ENCODE peak calls at places on chromosomes 5 and 9, in six cellular contexts. X, F, U, Y, T and K are unnamed samples.

GRCh38 chr5:168114444-168115017 is 176.9 kb upstream of the WWC1 start:
- DNase-seq in X (peak; percentile 66), F (peak; percentile 74), U (no peak), Y (peak; percentile 70), T (peak; percentile 82), K (peak; percentile 25)

GRCh38 chr9:93463638-93464248 is 10.4 kb upstream of the FAM120AOS start:
- DNase-seq in X (no peak), F (no peak), U (no peak), Y (no peak), T (no peak), K (no peak)

GRCh38 chr5:73964352-73964751 is 338.4 kb downstream of the ARHGEF28 start:
- DNase-seq in X (no peak), F (no peak), U (no peak), Y (no peak), T (no peak), K (no peak)

GRCh38 chr9:124320062-124320973 is 62.6 kb downstream of the NEK6 start:
- DNase-seq in X (peak; percentile 80), F (peak; percentile 90), U (peak; percentile 86), Y (peak; percentile 91), T (peak; percentile 75), K (peak; percentile 70)

GRCh38 chr5:172692451-172692850 is 51.4 kb downstream of the NEURL1B start:
- DNase-seq in X (no peak), F (no peak), U (peak; percentile 30), Y (no peak), T (no peak), K (no peak)

GRCh38 chr5:66171349-66172344 is 27.5 kb downstream of the SREK1 start:
- DNase-seq in X (peak; percentile 61), F (peak; percentile 51), U (no peak), Y (peak; percentile 36), T (peak; percentile 11), K (peak; percentile 36)

GRCh38 chr5:154077692-154078091 is 38.9 kb downstream of the MFAP3 start:
- DNase-seq in X (no peak), F (peak; percentile 28), U (no peak), Y (no peak), T (no peak), K (peak; percentile 10)

GRCh38 chr9:125133403-125134316 is 9.7 kb downstream of the SCAI start:
- DNase-seq in X (no peak), F (no peak), U (no peak), Y (no peak), T (no peak), K (no peak)

GRCh38 chr9:38388283-38389223 is 3.9 kb upstream of the ALDH1B1 start:
- DNase-seq in X (no peak), F (no peak), U (no peak), Y (no peak), T (no peak), K (no peak)

GRCh38 chr5:110218994-110219393 is 507.5 kb downstream of the TMEM232 start:
- DNase-seq in X (no peak), F (no peak), U (no peak), Y (no peak), T (no peak), K (no peak)

GRCh38 chr5:2659071-2659470 is 92.4 kb downstream of the IRX2 start:
- DNase-seq in X (no peak), F (no peak), U (no peak), Y (no peak), T (no peak), K (no peak)

GRCh38 chr9:4704129-4704528 is 24.8 kb downstream of the CDC37L1 start:
- DNase-seq in X (no peak), F (no peak), U (no peak), Y (no peak), T (no peak), K (no peak)

GRCh38 chr5:72241346-72242003 is 78.6 kb downstream of the MRPS27 start:
- DNase-seq in X (peak; percentile 71), F (no peak), U (no peak), Y (no peak), T (no peak), K (no peak)

GRCh38 chr9:133144142-133144886 is 19.4 kb downstream of the GBGT1 start:
- DNase-seq in X (peak; percentile 91), F (peak; percentile 91), U (peak; percentile 96), Y (peak; percentile 86), T (peak; percentile 95), K (peak; percentile 73)

GRCh38 chr5:158716668-158717067 is 383.0 kb downstream of the EBF1 start:
- DNase-seq in X (peak; percentile 61), F (no peak), U (no peak), Y (no peak), T (no peak), K (no peak)

DNA sequence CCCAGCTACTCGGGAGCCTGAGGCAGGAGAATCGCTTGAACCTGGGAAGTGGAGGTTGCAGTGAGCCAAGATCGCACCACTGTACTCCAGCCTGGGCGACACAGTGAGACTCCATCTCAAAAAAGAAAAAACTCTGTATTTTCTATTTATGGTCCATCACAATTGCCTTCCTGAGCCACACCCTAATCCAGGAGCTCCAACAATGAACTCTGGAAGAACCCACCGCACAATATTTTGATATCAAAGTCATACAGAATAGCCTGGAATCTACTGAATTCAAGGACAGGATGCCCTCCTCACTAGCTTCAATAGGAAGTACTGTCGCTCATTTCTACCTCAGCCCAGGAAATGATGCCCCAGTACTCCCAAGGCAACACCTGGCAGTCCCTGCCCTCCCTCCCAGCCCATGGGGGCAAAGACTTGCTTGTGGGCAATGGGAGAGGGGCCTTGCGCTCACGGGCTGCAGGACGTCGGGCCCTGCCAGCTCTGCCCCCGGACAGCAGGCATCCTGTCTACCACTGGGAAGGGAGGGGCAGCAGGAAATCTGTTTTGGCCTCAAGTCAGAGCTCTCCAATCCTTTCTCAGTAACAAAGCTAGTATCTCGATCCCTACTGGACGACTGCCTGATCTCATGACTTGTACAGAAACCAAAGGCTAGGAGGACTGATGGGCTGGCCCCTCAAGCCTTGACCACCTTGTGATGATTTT is 19.7 kb downstream of the UBAC1 start:
- DNase-seq in X (no peak), F (no peak), U (no peak), Y (no peak), T (no peak), K (no peak)
- H3K27ac ChIP-seq in X (no peak overlapping the region), F (peak overlapping the region; percentile 8), U (peak overlapping the region; percentile 72), Y (no peak overlapping the region), T (no peak overlapping the region), K (no peak overlapping the region)

DNA sequence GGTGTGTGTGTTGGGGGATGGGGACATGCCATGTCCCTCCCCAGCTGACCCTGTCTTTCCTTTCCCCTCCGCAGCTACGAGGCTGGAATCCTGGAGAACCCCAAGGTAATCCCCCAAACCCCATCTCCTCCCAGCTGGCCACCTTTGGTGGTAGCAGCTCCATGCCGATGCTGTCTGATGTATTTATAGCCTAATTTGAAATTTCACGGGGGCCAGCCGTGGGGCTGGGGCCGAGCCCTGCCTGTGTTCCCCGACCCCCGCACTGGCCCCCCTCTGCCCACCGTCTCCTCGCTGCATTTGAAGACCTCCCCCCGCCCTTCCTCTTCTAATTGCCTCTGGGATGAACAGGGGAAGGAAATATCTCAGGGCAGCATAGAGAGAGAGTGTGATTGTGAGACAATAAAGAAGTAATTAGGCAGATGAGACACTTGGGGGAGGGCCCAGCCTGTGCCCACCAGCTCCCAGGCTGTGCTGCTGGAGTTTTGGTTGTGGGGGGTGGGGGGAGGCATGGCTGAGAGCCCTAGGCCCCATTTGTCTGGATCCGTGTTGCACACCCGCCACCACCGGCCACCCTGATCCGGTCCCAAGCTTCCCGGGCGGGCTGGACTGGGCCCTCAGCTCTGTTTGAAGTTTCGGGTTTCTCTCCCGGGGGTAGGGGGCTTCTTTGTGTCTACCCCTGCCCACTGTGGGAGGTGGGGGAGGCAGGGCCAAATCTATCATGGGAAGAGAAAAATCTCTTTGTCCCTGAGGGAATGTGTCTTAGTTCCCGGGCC is 26.8 kb downstream of the ASS1 start:
- DNase-seq in X (peak; percentile 52), F (no peak), U (no peak), Y (no peak), T (no peak), K (no peak)
- H3K27ac ChIP-seq in X (peak overlapping the region; percentile 54), F (peak overlapping the region; percentile 1), U (no peak overlapping the region), Y (no peak overlapping the region), T (no peak overlapping the region), K (no peak overlapping the region)

GRCh38 chr9:21558079-21558478 is 76.0 kb upstream of the IFNE start:
- DNase-seq in X (no peak), F (no peak), U (no peak), Y (no peak), T (no peak), K (no peak)
- H3K27ac ChIP-seq in X (no peak overlapping the region), F (no peak overlapping the region), U (no peak overlapping the region), Y (peak overlapping the region; percentile 94), T (no peak overlapping the region), K (no peak overlapping the region)

DNA sequence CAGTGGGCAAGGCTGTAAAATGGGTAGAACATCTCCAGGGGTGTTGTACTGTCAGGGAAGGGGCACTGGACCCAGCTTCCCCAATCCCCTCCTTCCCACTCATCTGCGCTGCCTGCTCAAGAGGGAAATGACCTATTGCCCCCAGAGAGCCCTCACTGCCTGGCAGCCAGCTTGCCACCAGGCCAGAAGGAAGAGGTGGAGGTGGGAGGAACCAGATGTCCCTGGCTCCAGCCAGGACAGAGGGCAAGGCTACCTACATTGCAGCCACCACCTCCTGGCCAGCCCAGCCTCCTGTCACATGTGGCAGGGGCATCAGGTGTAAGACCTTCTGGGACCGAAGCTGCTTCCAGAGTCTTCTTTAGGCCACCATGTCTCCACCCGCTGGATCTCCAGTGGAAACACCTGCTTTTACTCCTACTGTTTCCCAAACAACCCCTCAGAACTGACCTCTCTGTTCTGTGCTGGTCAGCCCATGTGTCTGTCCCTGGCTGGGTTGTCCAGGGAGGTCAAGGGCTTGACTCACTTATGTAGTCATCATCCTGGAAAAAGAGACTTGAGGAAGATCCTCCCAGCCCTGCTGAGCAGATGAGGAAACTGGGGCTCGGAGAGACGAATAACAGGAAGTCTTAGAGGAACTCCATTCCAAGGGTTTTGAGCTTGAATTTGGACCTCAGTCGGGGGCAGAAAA is 42.3 kb downstream of the JADE2 start:
- DNase-seq in X (no peak), F (no peak), U (peak; percentile 71), Y (no peak), T (peak; percentile 34), K (no peak)
- H3K27ac ChIP-seq in X (no peak overlapping the region), F (peak overlapping the region; percentile 59), U (peak overlapping the region; percentile 75), Y (peak overlapping the region; percentile 55), T (peak overlapping the region; percentile 69), K (no peak overlapping the region)

GRCh38 chr9:111118256-111118950 is 80.1 kb upstream of the LPAR1 start:
- DNase-seq in X (no peak), F (no peak), U (no peak), Y (no peak), T (no peak), K (no peak)

GRCh38 chr9:111120526-111120925 is 82.3 kb upstream of the LPAR1 start:
- DNase-seq in X (no peak), F (no peak), U (no peak), Y (no peak), T (no peak), K (no peak)
- H3K27ac ChIP-seq in X (no peak overlapping the region), F (no peak overlapping the region), U (no peak overlapping the region), Y (no peak overlapping the region), T (no peak overlapping the region), K (no peak overlapping the region)

GRCh38 chr9:14343236-14343947 is 29.5 kb upstream of the NFIB start:
- DNase-seq in X (no peak), F (no peak), U (no peak), Y (no peak), T (no peak), K (peak; percentile 3)
- H3K27ac ChIP-seq in X (no peak overlapping the region), F (no peak overlapping the region), U (no peak overlapping the region), Y (no peak overlapping the region), T (peak overlapping the region; percentile 50), K (peak overlapping the region; percentile 74)